ENCODE peak calls at places on chromosomes 12 and 14, in eight cellular contexts. S is islet precursor cell, M is NCI-H1105 treated with DMSO at 0.1 percent for 48 hours, W is left cardiac atrium, A is HT-29, L is iris pigment epithelial cell, R is osteocyte, Z is AG20443. G is an unnamed sample.

GRCh38 chr14:61128382-61129167 is 147.5 kb downstream of the SLC38A6 start:
- DNase-seq in S (no peak), W (no peak), A (no peak), L (no peak), Z (no peak), M (no peak), R (no peak), G (no peak)

GRCh38 chr12:2401040-2401439 is 348.3 kb downstream of the CACNA1C start:
- DNase-seq in M (no peak), R (no peak), A (no peak), S (no peak), W (no peak), Z (no peak), L (no peak), G (no peak)

GRCh38 chr12:27193106-27193505 is 51.0 kb upstream of the STK38L start:
- DNase-seq in A (no peak), Z (peak), M (no peak), W (no peak), L (peak), S (no peak), R (no peak), G (no peak)

GRCh38 chr12:120759591-120760348 is 34.1 kb downstream of the ACADS start:
- DNase-seq in S (no peak), W (no peak), Z (no peak), L (no peak), A (no peak), M (peak), R (no peak), G (no peak)

GRCh38 chr12:128140551-128140950 is 126.4 kb upstream of the TMEM132C start:
- DNase-seq in Z (no peak), A (no peak), W (no peak), L (no peak), R (no peak), M (no peak), S (peak), G (no peak)

GRCh38 chr14:34692898-34693227 is 21.5 kb downstream of the CFL2 start:
- DNase-seq in S (no peak), L (no peak), W (no peak), R (no peak), M (no peak), A (no peak), Z (no peak), G (no peak)

GRCh38 chr12:7075518-7075917 is 15.0 kb downstream of the C1S start:
- DNase-seq in M (no peak), L (peak), W (no peak), R (no peak), Z (no peak), A (no peak), S (no peak), G (no peak)

GRCh38 chr12:24820872-24821271 is 128.0 kb downstream of the BCAT1 start:
- DNase-seq in L (peak), W (no peak), A (no peak), M (no peak), R (no peak), Z (peak), S (no peak), G (no peak)

GRCh38 chr14:66046035-66046434 is 440.1 kb upstream of the CCDC196 start:
- DNase-seq in L (no peak), Z (no peak), M (no peak), S (no peak), R (no peak), A (no peak), W (no peak), G (no peak)

GRCh38 chr12:2739069-2739468 is 55.7 kb upstream of the FKBP4 start:
- DNase-seq in L (no peak), S (no peak), R (peak), Z (no peak), A (no peak), M (no peak), W (no peak), G (no peak)

GRCh38 chr14:59347915-59348314 is 117.3 kb downstream of the GPR135 start:
- DNase-seq in Z (no peak), L (no peak), A (no peak), R (no peak), S (no peak), M (no peak), W (no peak), G (no peak)

GRCh38 chr12:125187780-125188741 is 122.8 kb downstream of the AACS start:
- DNase-seq in R (no peak), W (no peak), L (no peak), Z (no peak), S (no peak), A (no peak), M (peak), G (no peak)

GRCh38 chr14:37650356-37651037 is 55.1 kb downstream of the TTC6 start:
- DNase-seq in S (no peak), Z (no peak), M (peak), R (no peak), L (peak), A (no peak), W (no peak), G (no peak)

GRCh38 chr12:31736472-31736871 is 7.7 kb upstream of the AMN1 start:
- DNase-seq in R (no peak), S (peak), M (no peak), L (peak), A (peak), W (no peak), Z (peak), G (no peak)

GRCh38 chr12:120583478-120584030 is 2.4 kb upstream of the POP5 start:
- DNase-seq in M (peak), R (peak), A (peak), Z (peak), S (peak), L (peak), W (peak), G (no peak)

GRCh38 chr14:102957222-102957621 is 34.8 kb downstream of the AMN start:
- DNase-seq in A (no peak), Z (no peak), W (no peak), R (no peak), S (no peak), M (no peak), L (peak), G (no peak)

GRCh38 chr14:62616668-62617067 is 428.6 kb downstream of the KCNH5 start:
- DNase-seq in W (no peak), M (no peak), S (no peak), A (no peak), R (no peak), Z (no peak), L (peak), G (no peak)

GRCh38 chr12:91009319-91009950 is 4.7 kb upstream of the EPYC start:
- DNase-seq in M (no peak), S (no peak), R (no peak), W (no peak), A (peak), Z (no peak), L (peak), G (no peak)

GRCh38 chr14:104724981-104725771 is 1.1 kb downstream of the ADSS1 start:
- DNase-seq in A (peak), W (peak), S (peak), R (no peak), L (peak), Z (peak), M (no peak), G (no peak)

GRCh38 chr14:73771848-73772705 is 57.9 kb upstream of the PNMA1 start:
- DNase-seq in W (peak), L (peak), Z (no peak), A (peak), M (peak), S (peak), R (no peak), G (no peak)

GRCh38 chr12:59403259-59403932 is 192.4 kb upstream of the SLC16A7 start:
- DNase-seq in Z (peak), W (no peak), A (peak), S (peak), L (peak), R (no peak), M (peak), G (no peak)

GRCh38 chr12:6341439-6342139 is at the start of gene TNFRSF1A:
- DNase-seq in W (peak), S (peak), L (peak), A (peak), Z (peak), R (no peak), M (no peak), G (no peak)

GRCh38 chr12:8742501-8742900 is 44.7 kb downstream of the RIMKLB start:
- DNase-seq in M (no peak), A (no peak), Z (peak), L (peak), R (no peak), W (no peak), S (peak), G (no peak)

GRCh38 chr12:110079477-110080400 is 31.4 kb upstream of the C12orf76 start:
- DNase-seq in A (peak), L (peak), S (no peak), Z (no peak), M (no peak), W (peak), R (no peak), G (no peak)

GRCh38 chr12:49982246-49983229 is 9.8 kb downstream of the AQP6 start:
- DNase-seq in L (peak), S (peak), Z (no peak), R (no peak), W (no peak), M (no peak), A (no peak), G (no peak)

GRCh38 chr12:122978507-122978955 is 1.9 kb upstream of the ARL6IP4 start:
- DNase-seq in M (no peak), A (no peak), R (no peak), L (no peak), Z (no peak), S (no peak), W (no peak), G (no peak)

GRCh38 chr12:113048716-113049127 is 7.8 kb upstream of the DTX1 start:
- DNase-seq in Z (peak), R (no peak), M (peak), S (no peak), L (peak), A (peak), W (peak), G (peak)

GRCh38 chr12:46491548-46491947 is 119.0 kb upstream of the SLC38A2 start:
- DNase-seq in Z (no peak), A (no peak), W (no peak), M (no peak), L (peak), S (no peak), R (no peak), G (no peak)

GRCh38 chr12:128823216-128823915 is 392 bp downstream of the SLC15A4 start:
- DNase-seq in L (no peak), S (peak), A (peak), M (peak), R (no peak), Z (no peak), W (peak), G (no peak)

GRCh38 chr12:103100226-103100866 is 142.9 kb downstream of the ASCL1 start:
- DNase-seq in Z (no peak), R (no peak), W (no peak), S (no peak), A (no peak), L (no peak), M (no peak), G (no peak)

GRCh38 chr12:67648306-67649164 is at the start of gene DYRK2:
- DNase-seq in R (peak), W (peak), S (peak), M (peak), Z (peak), A (peak), L (peak), G (peak)

GRCh38 chr12:54571166-54571856 is 17.1 kb downstream of the PPP1R1A start:
- DNase-seq in A (no peak), Z (no peak), L (no peak), W (no peak), M (no peak), R (no peak), S (no peak), G (no peak)

G was measured in thoracic aorta.